ENCODE peak calls at places on chromosome 1, in four cellular contexts. One of them, this sample, is unnamed.

GRCh38 chr1:210332233-210332632 is 3.5 kb downstream of the HHAT start:
- DNase-seq in CD8-positive, alpha-beta T cell: no peak
- DNase-seq in uterus: no peak
- DNase-seq in breast epithelium: no peak
- DNase-seq in this sample: no peak

GRCh38 chr1:31416101-31416736 is 3.2 kb downstream of the SERINC2 start:
- DNase-seq in CD8-positive, alpha-beta T cell: no peak
- DNase-seq in uterus: no peak
- DNase-seq in breast epithelium: peak; percentile 83
- DNase-seq in this sample: no peak

GRCh38 chr1:236394905-236395779 is 1.1 kb downstream of the EDARADD start:
- DNase-seq in CD8-positive, alpha-beta T cell: peak; percentile 38
- DNase-seq in uterus: no peak
- DNase-seq in breast epithelium: peak; percentile 31
- DNase-seq in this sample: peak; percentile 15

GRCh38 chr1:25245393-25245792 is 1.9 kb downstream of the RSRP1 start:
- DNase-seq in CD8-positive, alpha-beta T cell: no peak
- DNase-seq in uterus: no peak
- DNase-seq in breast epithelium: no peak
- DNase-seq in this sample: no peak

GRCh38 chr1:168303716-168304540 is 23.3 kb downstream of the TBX19 start:
- DNase-seq in CD8-positive, alpha-beta T cell: no peak
- DNase-seq in uterus: no peak
- DNase-seq in breast epithelium: no peak
- DNase-seq in this sample: no peak

GRCh38 chr1:218813247-218813646 is 360.4 kb upstream of the LYPLAL1 start:
- DNase-seq in CD8-positive, alpha-beta T cell: no peak
- DNase-seq in uterus: no peak
- DNase-seq in breast epithelium: no peak
- DNase-seq in this sample: no peak

GRCh38 chr1:179476484-179476883 is 99.3 kb downstream of the NPHS2 start:
- DNase-seq in CD8-positive, alpha-beta T cell: no peak
- DNase-seq in uterus: no peak
- DNase-seq in breast epithelium: no peak
- DNase-seq in this sample: no peak

GRCh38 chr1:14849038-14849437 is 250.6 kb downstream of the KAZN start:
- DNase-seq in CD8-positive, alpha-beta T cell: no peak
- DNase-seq in uterus: no peak
- DNase-seq in breast epithelium: no peak
- DNase-seq in this sample: no peak

GRCh38 chr1:74455390-74455789 is 57.0 kb downstream of the LRRC53 start:
- DNase-seq in CD8-positive, alpha-beta T cell: no peak
- DNase-seq in uterus: no peak
- DNase-seq in breast epithelium: no peak
- DNase-seq in this sample: no peak

GRCh38 chr1:78277253-78277652 is 213.5 kb upstream of the PTGFR start:
- DNase-seq in CD8-positive, alpha-beta T cell: no peak
- DNase-seq in uterus: no peak
- DNase-seq in breast epithelium: no peak
- DNase-seq in this sample: no peak

DNA sequence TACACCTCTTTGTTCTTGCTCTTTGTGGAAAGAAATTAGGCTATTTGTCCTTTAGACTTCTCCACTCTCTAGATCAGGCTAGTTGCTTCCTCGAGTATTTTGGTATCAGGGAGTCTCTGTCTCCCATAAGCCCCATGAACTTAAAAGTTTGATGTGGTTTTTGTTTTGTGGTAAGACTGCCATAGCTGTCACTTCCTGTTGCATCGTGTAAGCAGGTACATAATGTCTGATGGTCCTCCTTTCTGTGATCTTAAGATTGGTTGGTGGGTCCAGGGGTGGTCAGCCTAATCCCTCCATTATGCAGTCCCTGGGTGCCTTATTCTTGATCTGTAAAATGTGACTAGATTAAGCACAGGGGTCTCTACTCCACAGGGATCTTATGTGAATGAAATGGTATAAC is 23.1 kb downstream of the CD53 start:
- DNase-seq in CD8-positive, alpha-beta T cell: no peak
- DNase-seq in uterus: no peak
- DNase-seq in breast epithelium: no peak
- DNase-seq in this sample: peak; percentile 45
- H3K36me3 ChIP-seq in CD8-positive, alpha-beta T cell: peaks cover 85% of the 10 kb centered on the region
- H3K36me3 ChIP-seq in uterus: no peaks in the 10 kb centered on the region
- H3K36me3 ChIP-seq in breast epithelium: no peaks in the 10 kb centered on the region
- H3K36me3 ChIP-seq in this sample: no peaks in the 10 kb centered on the region

GRCh38 chr1:118815909-118816308 is 172.2 kb downstream of the TBX15 start:
- DNase-seq in CD8-positive, alpha-beta T cell: no peak
- DNase-seq in uterus: no peak
- DNase-seq in breast epithelium: no peak
- DNase-seq in this sample: no peak
- H3K27ac ChIP-seq in CD8-positive, alpha-beta T cell: no peak overlapping the region
- H3K27ac ChIP-seq in uterus: no peak overlapping the region
- H3K27ac ChIP-seq in breast epithelium: no peak overlapping the region
- H3K27ac ChIP-seq in this sample: no peak overlapping the region

GRCh38 chr1:1239624-1240347 is 6.7 kb downstream of the C1QTNF12 start:
- DNase-seq in CD8-positive, alpha-beta T cell: no peak
- DNase-seq in uterus: no peak
- DNase-seq in breast epithelium: no peak
- DNase-seq in this sample: no peak
- H3K4me3 ChIP-seq in CD8-positive, alpha-beta T cell: no peak overlapping the region
- H3K4me3 ChIP-seq in uterus: no peak overlapping the region
- H3K4me3 ChIP-seq in breast epithelium: no peak overlapping the region
- H3K4me3 ChIP-seq in this sample: no peak overlapping the region

DNA sequence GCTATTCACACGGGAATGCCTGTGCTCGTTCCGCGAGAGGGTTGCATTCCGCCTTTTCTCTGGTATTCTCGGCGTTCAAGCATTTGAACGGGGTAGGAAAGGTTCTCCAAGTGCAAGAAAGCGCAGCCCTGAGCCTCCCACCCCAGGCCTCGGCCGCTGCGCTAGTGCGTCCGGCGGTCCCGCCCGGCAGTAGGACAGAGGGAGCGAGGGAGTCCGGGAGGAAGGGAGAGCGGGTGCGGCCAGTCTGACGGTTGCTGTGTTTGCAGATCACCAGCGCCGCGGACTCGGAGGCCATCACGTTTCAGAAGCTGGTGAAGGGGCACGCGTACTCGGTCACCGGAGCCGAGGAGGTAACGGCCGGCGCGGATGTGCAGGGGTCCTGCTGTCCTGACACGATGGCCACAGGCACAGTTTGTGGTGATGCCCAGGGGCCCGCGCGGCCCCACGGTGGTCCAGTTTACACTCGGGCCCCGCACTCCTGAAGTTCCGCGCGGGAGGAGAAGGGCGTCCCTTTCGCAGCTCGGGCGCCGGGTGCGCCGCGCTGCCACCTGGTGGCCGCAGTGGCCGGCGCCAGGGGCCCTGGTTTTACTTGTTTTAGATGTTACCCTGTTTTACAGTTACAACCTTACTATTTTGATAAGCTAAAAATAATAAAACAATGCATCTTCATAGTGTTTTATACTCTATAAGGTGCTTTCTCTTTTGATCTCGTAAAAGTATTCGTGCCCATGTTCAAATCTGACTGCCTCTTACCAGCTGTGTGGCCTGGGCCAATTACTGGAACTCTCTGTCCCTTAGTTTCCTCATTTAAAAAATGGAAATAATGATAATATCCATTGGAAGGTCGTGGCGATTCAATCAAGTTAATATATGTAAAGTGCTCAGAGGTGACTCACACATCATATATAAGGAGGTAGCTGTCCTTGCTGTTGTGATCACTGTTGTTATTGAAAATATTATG is 36.7 kb downstream of the CAPN2 start:
- DNase-seq in CD8-positive, alpha-beta T cell: peak; percentile 56
- DNase-seq in uterus: peak; percentile 61
- DNase-seq in breast epithelium: peak; percentile 46
- DNase-seq in this sample: peak; percentile 64
- H3K36me3 ChIP-seq in CD8-positive, alpha-beta T cell: peaks cover 46% of the 10 kb centered on the region
- H3K36me3 ChIP-seq in uterus: no peaks in the 10 kb centered on the region
- H3K36me3 ChIP-seq in breast epithelium: peaks cover 6% of the 10 kb centered on the region
- H3K36me3 ChIP-seq in this sample: peaks cover 14% of the 10 kb centered on the region

DNA sequence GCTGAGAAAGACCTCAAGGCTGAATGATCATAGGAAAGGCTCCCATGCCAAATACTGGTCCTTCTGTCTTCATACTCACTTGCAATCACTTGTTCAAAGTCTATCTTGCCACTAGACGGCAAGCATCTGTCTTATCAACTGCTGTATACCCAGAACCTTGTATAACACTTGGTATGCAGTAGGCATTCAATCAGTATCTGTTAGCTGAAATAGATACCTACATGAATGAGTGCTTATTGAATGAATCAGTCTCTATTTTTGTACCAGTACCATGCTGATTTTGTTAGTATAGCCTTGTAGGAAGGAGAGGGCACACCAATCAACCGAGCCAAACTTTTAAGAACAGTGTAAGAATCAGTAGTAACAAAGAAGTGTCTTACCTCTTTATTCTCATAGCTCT is 80.6 kb downstream of the NIBAN1 start:
- DNase-seq in CD8-positive, alpha-beta T cell: no peak
- DNase-seq in uterus: no peak
- DNase-seq in breast epithelium: no peak
- DNase-seq in this sample: no peak
- H3K27ac ChIP-seq in CD8-positive, alpha-beta T cell: no peak overlapping the region
- H3K27ac ChIP-seq in uterus: no peak overlapping the region
- H3K27ac ChIP-seq in breast epithelium: no peak overlapping the region
- H3K27ac ChIP-seq in this sample: no peak overlapping the region